ENCODE peak calls at places on chromosome 16, in eight cellular contexts. Y is AG09319; T is stimulated activated CD8-positive, alpha-beta memory T cell treated with anti-CD3 and anti-CD28 coated beads, Interleukin-15, amount 100 ng/mL, for 24 hours; E is activated T-cell treated with anti-CD3 and anti-CD28 coated beads, Interleukin-2, amount 50 U/mL, for 72 hours; V is GM04503; P is stimulated activated CD4-positive, alpha-beta T cell treated with anti-CD3 and anti-CD28 coated beads, Interleukin-1b, Interleukin-23, amount 100 ng/mL, for 1 hour; Z is OCI-LY7; H is uterus. M is an unnamed sample.
A peak's percentile ranks its signal among the peaks of the same experiment; 100 is the strongest.

GRCh38 chr16:17275076-17275732 is 195.6 kb downstream of the XYLT1 start:
- DNase-seq in Y (no peak), T (no peak), E (peak; percentile 9), V (no peak), P (no peak), Z (no peak), H (no peak), M (no peak)

GRCh38 chr16:75319513-75320401 is 68.3 kb upstream of the BCAR1 start:
- DNase-seq in Y (peak; percentile 62), T (no peak), E (peak; percentile 18), V (peak; percentile 91), P (no peak), Z (peak; percentile 42), H (no peak), M (no peak)

GRCh38 chr16:47732806-47733150 is 271.6 kb downstream of the PHKB start:
- DNase-seq in Y (peak; percentile 36), T (no peak), E (peak; percentile 21), V (peak; percentile 51), P (no peak), Z (no peak), H (no peak), M (no peak)

GRCh38 chr16:53219795-53220194 is 165.0 kb downstream of the CHD9 start:
- DNase-seq in Y (no peak), T (no peak), E (no peak), V (no peak), P (no peak), Z (no peak), H (no peak), M (no peak)

GRCh38 chr16:49505556-49505955 is 132.0 kb downstream of the C16orf78 start:
- DNase-seq in Y (no peak), T (no peak), E (no peak), V (no peak), P (no peak), Z (no peak), H (no peak), M (no peak)

GRCh38 chr16:59459811-59460210 is 725.7 kb upstream of the GOT2 start:
- DNase-seq in Y (no peak), T (no peak), E (no peak), V (no peak), P (no peak), Z (no peak), H (no peak), M (no peak)

GRCh38 chr16:22291860-22292692 is 5.1 kb upstream of the POLR3E start:
- DNase-seq in Y (no peak), T (no peak), E (no peak), V (no peak), P (no peak), Z (no peak), H (no peak), M (no peak)

GRCh38 chr16:2148714-2149629 is 547 bp downstream of the RAB26 start:
- DNase-seq in Y (no peak), T (no peak), E (peak; percentile 50), V (no peak), P (no peak), Z (peak; percentile 54), H (no peak), M (no peak)

GRCh38 chr16:75340715-75341500 is 89.5 kb upstream of the BCAR1 start:
- DNase-seq in Y (no peak), T (no peak), E (no peak), V (peak; percentile 31), P (no peak), Z (no peak), H (no peak), M (no peak)

GRCh38 chr16:24539850-24540484 is 601 bp downstream of the RBBP6 start:
- DNase-seq in Y (peak; percentile 5), T (no peak), E (peak; percentile 78), V (no peak), P (no peak), Z (no peak), H (peak; percentile 57), M (no peak)

GRCh38 chr16:49640606-49641005 is 215.3 kb downstream of the ZNF423 start:
- DNase-seq in Y (no peak), T (no peak), E (no peak), V (no peak), P (no peak), Z (no peak), H (no peak), M (no peak)

GRCh38 chr16:84098939-84099338 is 17.8 kb downstream of the MBTPS1 start:
- DNase-seq in Y (no peak), T (no peak), E (no peak), V (no peak), P (no peak), Z (no peak), H (no peak), M (no peak)

GRCh38 chr16:15545544-15545943 is 97.4 kb downstream of the MARF1 start:
- DNase-seq in Y (no peak), T (no peak), E (no peak), V (no peak), P (no peak), Z (no peak), H (no peak), M (no peak)